ENCODE peak calls at places on chromosomes 3 and 15, in seven cellular contexts. T is HCT116, V is K562, Z is HepG2, O is SK-N-SH, R is H1, W is GM12878. A is an unnamed sample.
A peak's percentile ranks its signal among the peaks of the same experiment; 100 is the strongest.

GRCh38 chr3:50502584-50503423 is 630 bp downstream of the CACNA2D2 start:
- DNase-seq in W (no peak), Z (no peak), V (no peak), O (peak; percentile 82), T (no peak), R (no peak), A (no peak)

GRCh38 chr3:52054689-52055511 is 1.5 kb downstream of the DUSP7 start:
- DNase-seq in V (no peak), O (peak; percentile 71), T (no peak), W (no peak), R (no peak), Z (no peak), A (no peak)

GRCh38 chr3:40920041-40920440 is 279.3 kb upstream of the CTNNB1 start:
- DNase-seq in R (no peak), W (peak; percentile 19), O (no peak), Z (no peak), V (no peak), T (no peak), A (peak; percentile 75)

GRCh38 chr15:79283252-79284048 is 928 bp downstream of the ANKRD34C start:
- DNase-seq in Z (no peak), O (peak; percentile 69), R (no peak), T (no peak), W (no peak), V (peak; percentile 56), A (peak; percentile 36)

GRCh38 chr3:120093119-120093922 is 926 bp downstream of the GSK3B start:
- DNase-seq in Z (no peak), R (peak; percentile 33), T (peak; percentile 75), W (no peak), V (no peak), O (no peak), A (peak; percentile 75)

GRCh38 chr3:172397716-172398405 is 50.4 kb downstream of the GHSR start:
- DNase-seq in Z (no peak), T (no peak), O (no peak), V (no peak), W (no peak), R (no peak), A (no peak)

GRCh38 chr3:5226783-5227182 is 39.3 kb downstream of the EDEM1 start:
- DNase-seq in Z (peak; percentile 5), W (no peak), T (peak; percentile 3), O (peak; percentile 38), V (peak; percentile 41), R (no peak), A (no peak)

GRCh38 chr3:81744366-81744765 is 17.1 kb downstream of the GBE1 start:
- DNase-seq in O (no peak), T (peak; percentile 71), V (peak; percentile 12), R (no peak), Z (peak; percentile 37), W (no peak), A (no peak)

GRCh38 chr3:178434206-178434805 is 101.9 kb upstream of the KCNMB2 start:
- DNase-seq in T (no peak), Z (no peak), O (peak; percentile 18), W (no peak), V (no peak), R (no peak), A (peak; percentile 13)

GRCh38 chr3:40780341-40780800 is 255.6 kb downstream of the ZNF621 start:
- DNase-seq in T (no peak), W (no peak), Z (peak; percentile 46), V (no peak), O (no peak), R (no peak), A (no peak)

GRCh38 chr3:188421836-188422540 is 268.0 kb downstream of the LPP start:
- DNase-seq in V (no peak), T (no peak), Z (no peak), O (no peak), R (no peak), W (peak; percentile 78), A (no peak)

GRCh38 chr15:99014803-99015676 is 7.4 kb upstream of the PGPEP1L start:
- DNase-seq in T (peak; percentile 36), R (peak; percentile 49), W (no peak), Z (peak; percentile 28), O (peak; percentile 78), V (peak; percentile 57), A (peak; percentile 57)

GRCh38 chr3:57961828-57962447 is 46.3 kb upstream of the FLNB start:
- DNase-seq in T (peak; percentile 56), W (no peak), O (no peak), R (no peak), Z (peak; percentile 80), V (peak; percentile 30), A (no peak)

GRCh38 chr15:70604671-70605070 is 158.7 kb downstream of the UACA start:
- DNase-seq in Z (peak; percentile 47), O (no peak), R (no peak), W (no peak), V (no peak), T (no peak), A (no peak)

GRCh38 chr3:49619649-49620048 is 54.5 kb upstream of the APEH start:
- DNase-seq in O (no peak), Z (no peak), W (no peak), R (no peak), V (no peak), T (no peak), A (no peak)

GRCh38 chr3:49133226-49133951 is 539 bp upstream of the LAMB2 start:
- DNase-seq in O (peak; percentile 89), R (no peak), V (peak; percentile 83), W (no peak), T (peak; percentile 74), Z (peak; percentile 80), A (peak; percentile 79)

GRCh38 chr3:182435860-182436259 is 357.4 kb upstream of the ATP11B start:
- DNase-seq in V (no peak), Z (no peak), W (no peak), O (no peak), R (no peak), T (no peak), A (no peak)

GRCh38 chr3:29922990-29923746 is 642.3 kb downstream of the RBMS3 start:
- DNase-seq in R (peak; percentile 1), W (no peak), O (peak; percentile 48), Z (peak; percentile 54), V (no peak), T (peak; percentile 68), A (no peak)

DNA sequence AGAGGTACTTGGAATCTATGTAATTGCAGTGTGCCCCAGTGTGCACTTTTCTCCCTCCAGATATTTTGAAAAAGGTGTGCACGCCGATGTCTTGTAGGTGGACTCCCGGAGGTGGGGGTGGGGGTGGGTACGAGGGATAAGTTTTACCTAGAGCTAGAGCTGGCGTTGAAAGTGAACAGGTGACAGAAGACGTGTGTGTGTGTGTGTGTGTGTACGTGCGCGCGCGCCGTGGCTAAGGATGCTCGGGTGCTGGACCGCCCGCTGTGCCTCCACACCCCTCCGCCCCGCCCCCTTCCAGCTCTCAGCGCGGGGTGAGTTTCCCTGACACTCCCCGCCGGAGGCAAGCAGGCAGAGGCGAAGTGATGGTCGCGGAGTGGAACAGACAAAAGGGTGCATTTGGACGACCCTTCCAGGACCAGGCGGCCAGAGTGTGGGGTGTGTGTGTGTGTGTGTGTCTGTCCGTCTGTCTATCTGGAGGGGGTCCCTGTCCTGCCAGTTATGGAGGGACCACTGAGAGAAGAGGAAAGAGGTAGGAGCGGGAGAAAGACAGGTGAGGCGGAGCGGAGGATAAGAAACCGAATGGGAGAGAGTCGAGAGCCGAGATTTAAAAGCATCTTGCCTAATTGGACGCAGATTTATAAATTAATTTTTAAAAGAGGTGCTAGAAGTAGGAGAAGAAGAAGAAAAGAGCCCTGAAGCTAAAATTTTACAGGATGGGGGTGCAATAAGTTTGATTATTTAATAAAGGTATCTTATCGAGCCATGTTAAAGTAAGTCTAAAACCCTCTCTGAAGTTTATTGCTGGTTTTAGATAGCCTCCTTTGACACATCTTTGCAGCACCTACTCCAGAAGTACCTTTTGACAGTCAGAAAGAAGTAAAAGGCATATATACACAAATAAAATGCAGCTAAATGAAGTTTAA is 335.8 kb upstream of the THRB start:
- DNase-seq in V (no peak), O (peak; percentile 75), R (no peak), T (no peak), Z (no peak), W (no peak), A (no peak)
- TF ChIP-seq YY1 in V (no peak), O (no peak), R (no peak), T (no peak), Z (no peak), W (no peak), A (no peak)

DNA sequence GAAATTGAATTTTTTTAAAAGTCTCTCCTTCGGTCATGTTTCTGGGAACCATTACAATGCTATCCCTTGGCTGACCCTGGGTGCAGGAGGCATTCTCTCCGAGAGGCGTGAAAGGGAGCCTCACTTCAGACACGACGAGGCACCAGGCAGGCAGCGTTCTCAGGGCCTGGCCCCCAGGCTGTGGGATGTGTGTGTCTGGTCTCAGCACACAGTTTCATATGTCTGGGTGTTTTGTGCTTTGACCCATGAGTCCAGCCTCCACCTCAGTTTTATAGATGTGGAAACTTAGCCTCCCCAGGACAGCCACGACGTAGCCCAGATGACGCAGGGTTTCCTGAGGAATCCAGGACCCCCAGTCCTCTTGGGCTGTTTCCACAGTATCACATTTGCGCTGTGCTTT is 34.0 kb downstream of the FGD5 start:
- DNase-seq in O (no peak), T (no peak), W (no peak), V (no peak), R (no peak), Z (no peak), A (no peak)
- H3K9ac ChIP-seq in O (no peak overlapping the region), T (no peak overlapping the region), W (no peak overlapping the region), V (no peak overlapping the region), R (no peak overlapping the region), Z (no peak overlapping the region), A (peak overlapping the region; percentile 57)

GRCh38 chr3:126113733-126114132 is 29.8 kb upstream of the SLC41A3 start:
- DNase-seq in Z (no peak), V (peak; percentile 23), R (no peak), T (no peak), W (no peak), O (peak; percentile 66), A (no peak)
- TF ChIP-seq YY1 in Z (no peak), V (no peak), R (no peak), T (no peak), W (no peak), O (no peak), A (no peak)

DNA sequence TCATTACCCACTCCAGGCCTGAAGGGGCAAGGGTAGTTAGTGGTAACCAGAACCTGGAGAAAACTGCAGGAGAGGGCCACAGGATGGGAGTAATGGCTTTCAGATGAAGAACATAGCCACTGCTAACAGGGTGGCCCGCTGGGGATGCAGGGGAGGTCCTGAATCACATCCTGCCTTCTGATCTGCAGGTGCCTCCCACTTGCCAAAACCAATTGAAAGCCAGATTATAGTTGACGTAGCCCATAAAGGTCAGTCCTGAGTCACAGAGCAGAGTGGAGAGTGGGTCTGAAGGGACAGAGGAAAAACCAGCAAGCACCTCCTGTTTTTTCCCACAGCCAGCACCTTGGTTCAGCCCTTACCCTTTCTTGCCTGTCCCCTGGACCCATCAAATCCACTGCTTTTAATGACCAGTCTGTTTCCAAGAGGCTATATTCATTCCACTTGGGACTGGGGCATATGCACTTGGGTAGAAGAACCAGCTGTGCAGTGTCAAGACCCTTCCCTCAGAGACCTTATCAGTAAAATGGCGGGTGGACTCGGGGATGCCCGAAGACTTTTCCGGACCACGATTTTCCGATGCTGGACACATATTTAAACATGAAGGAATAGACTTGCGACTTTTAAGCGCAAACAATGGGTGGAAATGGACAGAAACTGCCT is 605 bp upstream of the SLC35G2 start:
- DNase-seq in V (peak; percentile 58), T (peak; percentile 67), O (peak; percentile 76), Z (peak; percentile 77), W (no peak), R (no peak), A (no peak)
- H3K9ac ChIP-seq in V (peak overlapping the region; percentile 68), T (peak overlapping the region; percentile 64), O (peak overlapping the region; percentile 91), Z (peak overlapping the region; percentile 80), W (no peak overlapping the region), R (no peak overlapping the region), A (peak overlapping the region; percentile 76)